ENCODE peak calls at places on chromosomes 1 and 21, in eight cellular contexts. H, T, G, C, B, J, A and U are unnamed samples.
A peak's percentile ranks its signal among the peaks of the same experiment; 100 is the strongest.

GRCh38 chr1:30804381-30804780 is 46.8 kb upstream of the LAPTM5 start:
- DNase-seq in H (no peak), A (no peak), C (no peak), J (no peak), T (no peak), B (no peak), G (no peak), U (no peak)

GRCh38 chr1:90835172-90835660 is 118.1 kb upstream of the BARHL2 start:
- DNase-seq in C (peak; percentile 11), A (no peak), H (no peak), J (no peak), G (no peak), T (no peak), B (no peak), U (no peak)

GRCh38 chr1:18948913-18949688 is 7.4 kb downstream of the IFFO2 start:
- DNase-seq in G (no peak), B (no peak), C (no peak), H (peak; percentile 27), T (no peak), J (peak; percentile 83), A (no peak), U (no peak)

GRCh38 chr1:53390261-53390660 is 62.4 kb upstream of the LRP8 start:
- DNase-seq in G (peak; percentile 49), A (no peak), T (no peak), B (no peak), J (peak; percentile 68), H (peak; percentile 19), C (no peak), U (no peak)

GRCh38 chr1:155125946-155126493 is 1.7 kb upstream of the EFNA1 start:
- DNase-seq in B (no peak), C (no peak), H (peak; percentile 97), G (no peak), T (no peak), A (no peak), J (peak; percentile 66), U (peak; percentile 85)

GRCh38 chr1:168320805-168321577 is 40.3 kb downstream of the TBX19 start:
- DNase-seq in T (no peak), J (no peak), A (peak; percentile 73), C (no peak), G (peak; percentile 10), H (peak; percentile 48), B (peak; percentile 7), U (no peak)

GRCh38 chr21:31117046-31117916 is 79.0 kb upstream of the KRTAP19-8 start:
- DNase-seq in A (peak; percentile 73), T (no peak), J (no peak), C (no peak), G (no peak), B (no peak), H (no peak), U (no peak)

GRCh38 chr1:105934806-105935205 is 1121.7 kb upstream of the PRMT6 start:
- DNase-seq in H (no peak), A (no peak), G (no peak), T (no peak), J (no peak), C (no peak), B (no peak), U (no peak)

GRCh38 chr21:42107881-42108553 is 36.9 kb downstream of the UMODL1 start:
- DNase-seq in H (peak; percentile 80), C (peak; percentile 50), A (no peak), T (peak; percentile 46), J (peak; percentile 77), B (no peak), G (peak; percentile 88), U (no peak)

GRCh38 chr21:29477941-29478340 is 179.2 kb downstream of the BACH1 start:
- DNase-seq in H (no peak), C (no peak), T (no peak), J (no peak), A (no peak), B (no peak), G (no peak), U (no peak)

GRCh38 chr21:42031816-42032215 is 21.7 kb upstream of the ZBTB21 start:
- DNase-seq in G (no peak), C (no peak), B (no peak), J (no peak), A (no peak), H (no peak), T (no peak), U (no peak)

GRCh38 chr1:67355745-67356424 is 48.2 kb downstream of the IL12RB2 start:
- DNase-seq in B (no peak), A (peak; percentile 32), C (no peak), H (no peak), T (no peak), G (no peak), J (no peak), U (no peak)

GRCh38 chr1:40312238-40313205 is 4.6 kb downstream of the COL9A2 start:
- DNase-seq in G (no peak), T (no peak), J (peak; percentile 77), H (peak; percentile 53), C (no peak), A (no peak), B (no peak), U (no peak)

GRCh38 chr1:85437139-85437538 is 27.8 kb downstream of the DDAH1 start:
- DNase-seq in J (no peak), H (no peak), C (no peak), T (no peak), G (no peak), A (no peak), B (no peak), U (no peak)

GRCh38 chr1:14661220-14661619 is 62.7 kb downstream of the KAZN start:
- DNase-seq in B (no peak), H (no peak), J (no peak), T (no peak), C (no peak), A (no peak), G (peak; percentile 24), U (no peak)

GRCh38 chr1:233143266-233143665 is 152.3 kb downstream of the PCNX2 start:
- DNase-seq in H (no peak), A (no peak), B (no peak), G (no peak), J (no peak), T (no peak), C (no peak), U (no peak)

GRCh38 chr1:228706305-228706704 is 29.0 kb upstream of the RHOU start:
- DNase-seq in C (no peak), B (no peak), T (no peak), A (no peak), G (no peak), H (no peak), J (no peak), U (no peak)

GRCh38 chr1:31181515-31182343 is 58.0 kb downstream of the NKAIN1 start:
- DNase-seq in T (peak; percentile 16), G (peak; percentile 75), C (no peak), A (no peak), H (peak; percentile 53), J (peak; percentile 63), B (no peak), U (peak; percentile 74)

GRCh38 chr1:6127587-6128163 is 52.4 kb downstream of the CHD5 start:
- DNase-seq in J (peak; percentile 83), G (peak; percentile 93), A (no peak), B (no peak), H (peak; percentile 80), T (peak; percentile 60), C (peak; percentile 56), U (peak; percentile 85)

GRCh38 chr1:63827411-63828321 is 53.8 kb downstream of the ROR1 start:
- DNase-seq in C (no peak), T (no peak), H (no peak), B (no peak), A (no peak), J (no peak), G (no peak), U (no peak)

GRCh38 chr1:203403586-203403985 is 52.7 kb upstream of the FMOD start:
- DNase-seq in A (no peak), G (no peak), C (no peak), B (no peak), T (no peak), J (no peak), H (no peak), U (no peak)

GRCh38 chr1:200099040-200099439 is 71.5 kb downstream of the NR5A2 start:
- DNase-seq in C (no peak), H (no peak), A (no peak), B (no peak), J (no peak), G (no peak), T (no peak), U (no peak)